ENCODE peak calls at places on chromosomes 12 and 14, in five cellular contexts. U is GM06990, G is cardiac muscle cell, C is lower lobe of right lung, B is neural progenitor cell. I is an unnamed sample.

GRCh38 chr12:19719650-19720049 is 280.4 kb downstream of the AEBP2 start:
- DNase-seq in G (no peak), C (no peak), U (no peak), B (no peak), I (no peak)

GRCh38 chr14:50772361-50772760 is 58.6 kb downstream of the NIN start:
- DNase-seq in C (no peak), G (peak; percentile 60), B (no peak), U (no peak), I (no peak)

GRCh38 chr14:71438684-71439083 is 493.5 kb upstream of the RGS6 start:
- DNase-seq in U (no peak), B (no peak), G (peak; percentile 39), C (no peak), I (no peak)

GRCh38 chr12:49838973-49839633 is 3.8 kb downstream of the BCDIN3D start:
- DNase-seq in B (peak; percentile 60), U (no peak), C (no peak), G (peak; percentile 70), I (no peak)

GRCh38 chr14:100522616-100523021 is 64.6 kb downstream of the BEGAIN start:
- DNase-seq in C (no peak), B (peak; percentile 62), G (peak; percentile 29), U (no peak), I (no peak)

GRCh38 chr14:103880986-103881926 is 33.9 kb upstream of the PPP1R13B start:
- DNase-seq in C (no peak), U (no peak), B (no peak), G (no peak), I (no peak)

GRCh38 chr12:124321040-124321481 is 26.2 kb downstream of the RFLNA start:
- DNase-seq in B (peak; percentile 58), C (peak; percentile 76), G (peak; percentile 65), U (peak; percentile 60), I (no peak)

GRCh38 chr12:116434155-116435065 is 124.8 kb upstream of the MAP1LC3B2 start:
- DNase-seq in B (peak; percentile 77), C (peak; percentile 87), G (peak; percentile 95), U (no peak), I (no peak)

GRCh38 chr12:43105426-43105981 is 446.5 kb downstream of the ADAMTS20 start:
- DNase-seq in C (no peak), B (no peak), G (peak; percentile 27), U (no peak), I (no peak)

GRCh38 chr14:104235686-104236085 is 97.3 kb downstream of the KIF26A start:
- DNase-seq in U (no peak), B (no peak), C (no peak), G (no peak), I (no peak)

GRCh38 chr14:46325777-46326176 is 325.8 kb downstream of the RPL10L start:
- DNase-seq in U (no peak), G (no peak), C (no peak), B (no peak), I (no peak)

GRCh38 chr14:21964180-21964579 is 290.6 kb upstream of the OR4E1 start:
- DNase-seq in U (no peak), C (no peak), G (no peak), B (no peak), I (no peak)

GRCh38 chr14:96639550-96639949 is 137.4 kb downstream of the PAPOLA start:
- DNase-seq in C (no peak), U (no peak), B (no peak), G (no peak), I (no peak)

GRCh38 chr12:79119796-79120195 is 255.2 kb downstream of the SYT1 start:
- DNase-seq in B (peak; percentile 83), G (peak; percentile 2), U (no peak), C (no peak), I (no peak)

GRCh38 chr12:116397148-116397547 is 119.7 kb upstream of the MED13L start:
- DNase-seq in C (no peak), B (no peak), U (no peak), G (peak; percentile 62), I (no peak)

GRCh38 chr14:100297320-100298300 is 8.6 kb downstream of the SLC25A29 start:
- DNase-seq in U (peak; percentile 55), B (no peak), C (peak; percentile 82), G (peak; percentile 84), I (no peak)

GRCh38 chr12:32877670-32878459 is 18.7 kb downstream of the PKP2 start:
- DNase-seq in C (no peak), B (no peak), G (peak; percentile 71), U (no peak), I (no peak)

GRCh38 chr14:80356413-80356812 is 145.1 kb upstream of the DIO2 start:
- DNase-seq in G (peak; percentile 49), C (no peak), U (no peak), B (peak; percentile 49), I (no peak)

GRCh38 chr14:23121401-23121800 is 2.3 kb upstream of the CEBPE start:
- DNase-seq in C (no peak), G (peak; percentile 93), B (peak; percentile 31), U (peak; percentile 36), I (no peak)

GRCh38 chr12:3004655-3005565 is 45.7 kb downstream of the TEAD4 start:
- DNase-seq in G (no peak), B (no peak), C (no peak), U (no peak), I (no peak)

GRCh38 chr14:22555573-22556011 is 33.4 kb downstream of the DAD1 start:
- DNase-seq in U (no peak), B (no peak), G (no peak), C (no peak), I (no peak)

GRCh38 chr14:92382677-92383076 is 59.7 kb downstream of the SLC24A4 start:
- DNase-seq in B (peak; percentile 21), G (no peak), C (no peak), U (no peak), I (no peak)

GRCh38 chr12:85076688-85077430 is 40.7 kb downstream of the LRRIQ1 start:
- DNase-seq in G (peak; percentile 90), C (no peak), B (peak; percentile 77), U (no peak), I (peak; percentile 85)

GRCh38 chr12:51868821-51869489 is 18.9 kb upstream of the ANKRD33 start:
- DNase-seq in U (no peak), C (no peak), G (peak; percentile 33), B (peak; percentile 52), I (no peak)

GRCh38 chr14:52121441-52121840 is 52.6 kb upstream of the NID2 start:
- DNase-seq in B (no peak), C (no peak), G (no peak), U (no peak), I (no peak)

GRCh38 chr14:65214741-65215140 is 112.4 kb upstream of the MAX start:
- DNase-seq in U (no peak), B (no peak), G (peak; percentile 61), C (no peak), I (no peak)

GRCh38 chr14:100120522-100121269 is 38.7 kb downstream of the DEGS2 start:
- DNase-seq in C (no peak), G (no peak), B (no peak), U (no peak), I (no peak)

GRCh38 chr14:57390037-57390805 is at the start of gene NAA30:
- DNase-seq in C (peak; percentile 95), U (peak; percentile 91), G (peak; percentile 96), B (peak; percentile 97), I (peak; percentile 52)

GRCh38 chr14:57389646-57390036 is 745 bp upstream of the NAA30 start:
- DNase-seq in G (no peak), B (no peak), C (no peak), U (no peak), I (no peak)

GRCh38 chr14:57391609-57392195 is 1.3 kb downstream of the NAA30 start:
- DNase-seq in G (peak; percentile 13), B (peak; percentile 13), C (no peak), U (no peak), I (no peak)

GRCh38 chr14:57390806-57391562 is 598 bp downstream of the NAA30 start:
- DNase-seq in C (peak; percentile 64), G (peak; percentile 41), B (peak; percentile 65), U (peak; percentile 74), I (no peak)

DNA sequence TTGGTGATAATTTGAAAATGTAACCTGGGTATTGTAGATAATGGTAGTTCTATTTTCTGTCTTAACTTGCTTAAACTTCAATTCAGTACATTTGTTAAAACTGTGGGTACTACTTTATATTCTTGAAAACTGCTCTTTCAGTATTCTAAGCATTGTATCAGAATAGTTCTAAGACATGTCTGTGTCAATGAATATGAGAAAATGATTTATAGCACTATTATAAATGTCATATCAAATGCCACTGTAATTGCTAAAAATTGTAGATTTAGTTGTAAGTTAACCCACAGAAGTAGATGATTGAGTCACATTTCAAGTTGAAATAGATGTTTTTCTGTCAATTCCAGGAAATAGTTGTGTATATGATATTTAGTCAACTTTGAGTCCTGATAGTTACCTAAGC is 2.4 kb downstream of the NAA30 start:
- DNase-seq in B (no peak), G (no peak), U (no peak), C (no peak), I (no peak)
- H3K4me3 ChIP-seq in B (peak overlapping the region; percentile 97), G (peak overlapping the region; percentile 89), U (peak overlapping the region; percentile 91), C (peak overlapping the region; percentile 90), I (peak overlapping the region; percentile 77)

GRCh38 chr14:70032447-70032846 is 153.2 kb downstream of the SMOC1 start:
- DNase-seq in B (peak; percentile 50), C (no peak), G (no peak), U (no peak), I (no peak)
- TF ChIP-seq CTCF in B (no peak), C (no peak), G (no peak), U (no peak), I (no peak)

GRCh38 chr14:41604793-41605534 is 1.7 kb upstream of the LRFN5 start:
- DNase-seq in G (peak; percentile 93), B (peak; percentile 93), C (no peak), U (no peak), I (no peak)

GRCh38 chr14:41607119-41607785 is 576 bp downstream of the LRFN5 start:
- DNase-seq in C (no peak), B (peak; percentile 43), U (no peak), G (no peak), I (no peak)

GRCh38 chr14:41607966-41608663 is 1.4 kb downstream of the LRFN5 start:
- DNase-seq in C (no peak), G (no peak), B (peak; percentile 44), U (no peak), I (no peak)

GRCh38 chr14:41606249-41607118 is at the start of gene LRFN5:
- DNase-seq in C (no peak), U (no peak), B (peak; percentile 67), G (peak; percentile 65), I (no peak)

GRCh38 chr14:41605550-41606248 is 977 bp upstream of the LRFN5 start:
- DNase-seq in C (no peak), B (peak; percentile 75), U (no peak), G (peak; percentile 69), I (no peak)
- H3K4me3 ChIP-seq in C (peak overlapping the region; percentile 55), B (peak overlapping the region; percentile 71), U (no peak overlapping the region), G (peak overlapping the region; percentile 80), I (peak overlapping the region; percentile 58)

GRCh38 chr14:95126906-95127530 is 30.3 kb downstream of the DICER1 start:
- DNase-seq in C (no peak), U (no peak), B (no peak), G (no peak), I (no peak)

GRCh38 chr14:95121911-95122696 is 35.2 kb downstream of the DICER1 start:
- DNase-seq in G (no peak), C (no peak), U (no peak), B (no peak), I (no peak)

GRCh38 chr14:95125156-95125555 is 32.2 kb downstream of the DICER1 start:
- DNase-seq in U (no peak), B (no peak), G (no peak), C (no peak), I (no peak)

GRCh38 chr14:95125951-95126350 is 31.4 kb downstream of the DICER1 start:
- DNase-seq in U (no peak), C (no peak), G (no peak), B (no peak), I (no peak)

GRCh38 chr14:95123895-95124579 is 33.3 kb downstream of the DICER1 start:
- DNase-seq in G (no peak), C (no peak), B (no peak), U (no peak), I (no peak)
- TF ChIP-seq CTCF in G (no peak), C (no peak), B (no peak), U (no peak), I (no peak)